ENCODE peak calls at places on chromosome 14, in seven cellular contexts. K, M, L, C, R, Z and E are unnamed samples. For H3K27me3, the result is how much of the 10 kb centered on the place peaks cover.

GRCh38 chr14:104972301-104973211 is 5.6 kb downstream of the AHNAK2 start:
- DNase-seq in C (peak), Z (no peak), R (no peak), K (no peak), L (no peak), M (peak), E (no peak)

GRCh38 chr14:101113108-101113612 is 209.6 kb upstream of the RTL1 start:
- DNase-seq in L (no peak), C (no peak), K (no peak), M (no peak), R (no peak), Z (no peak), E (no peak)

GRCh38 chr14:69355155-69355954 is 42.7 kb downstream of the ERH start:
- DNase-seq in R (no peak), K (no peak), C (no peak), L (no peak), Z (no peak), M (no peak), E (no peak)

GRCh38 chr14:22981090-22982012 is 1.0 kb downstream of the AJUBA start:
- DNase-seq in K (no peak), Z (no peak), L (no peak), R (peak), C (no peak), M (peak), E (no peak)

GRCh38 chr14:38554046-38554445 is 298.2 kb upstream of the CLEC14A start:
- DNase-seq in C (no peak), Z (no peak), L (no peak), M (no peak), R (no peak), K (no peak), E (no peak)

GRCh38 chr14:59126714-59127436 is 61.6 kb upstream of the DAAM1 start:
- DNase-seq in K (no peak), Z (no peak), R (peak), L (peak), M (peak), C (no peak), E (peak)

GRCh38 chr14:76844223-76844622 is 18.0 kb downstream of the LRRC74A start:
- DNase-seq in K (peak), L (no peak), Z (no peak), R (no peak), M (peak), C (no peak), E (no peak)

GRCh38 chr14:64218344-64219240 is 75.6 kb downstream of the ESR2 start:
- DNase-seq in M (no peak), R (no peak), L (no peak), C (no peak), Z (no peak), K (no peak), E (no peak)

GRCh38 chr14:69117020-69117767 is 35.7 kb downstream of the DCAF5 start:
- DNase-seq in R (no peak), M (no peak), K (no peak), C (no peak), L (no peak), Z (no peak), E (no peak)

GRCh38 chr14:74348735-74349463 is 628 bp downstream of the VRTN start:
- DNase-seq in M (no peak), K (no peak), Z (no peak), R (no peak), L (no peak), C (no peak), E (no peak)

GRCh38 chr14:24439257-24439656 is 3.3 kb downstream of the SDR39U1 start:
- DNase-seq in K (no peak), L (no peak), Z (no peak), C (no peak), R (no peak), M (no peak), E (no peak)

GRCh38 chr14:76603713-76604112 is 157.6 kb upstream of the VASH1 start:
- DNase-seq in C (no peak), L (no peak), K (no peak), M (no peak), R (no peak), Z (no peak), E (no peak)

GRCh38 chr14:23376477-23377200 is at the start of gene CMTM5:
- DNase-seq in C (no peak), L (peak), Z (no peak), R (no peak), K (no peak), M (no peak), E (no peak)

GRCh38 chr14:55077691-55078151 is 26.3 kb downstream of the MAPK1IP1L start:
- DNase-seq in C (peak), M (no peak), K (no peak), L (no peak), Z (no peak), R (no peak), E (no peak)

GRCh38 chr14:92696356-92696755 is 52.1 kb downstream of the LGMN start:
- DNase-seq in L (no peak), K (no peak), C (no peak), Z (no peak), R (no peak), M (no peak), E (no peak)

GRCh38 chr14:99203801-99204200 is 68.2 kb downstream of the BCL11B start:
- DNase-seq in R (no peak), Z (no peak), M (no peak), L (no peak), K (no peak), C (no peak), E (no peak)
- H3K27me3 ChIP-seq in R (under half), Z (under half), M (under half), L (under half), K (under half), C (under half), E (under half)

GRCh38 chr14:36513451-36514277 is 6.4 kb downstream of the NKX2-1 start:
- DNase-seq in C (no peak), K (no peak), M (peak), R (no peak), Z (no peak), L (no peak), E (no peak)
- H3K27me3 ChIP-seq in C (half or more), K (under half), M (under half), R (half or more), Z (half or more), L (half or more), E (half or more)

DNA sequence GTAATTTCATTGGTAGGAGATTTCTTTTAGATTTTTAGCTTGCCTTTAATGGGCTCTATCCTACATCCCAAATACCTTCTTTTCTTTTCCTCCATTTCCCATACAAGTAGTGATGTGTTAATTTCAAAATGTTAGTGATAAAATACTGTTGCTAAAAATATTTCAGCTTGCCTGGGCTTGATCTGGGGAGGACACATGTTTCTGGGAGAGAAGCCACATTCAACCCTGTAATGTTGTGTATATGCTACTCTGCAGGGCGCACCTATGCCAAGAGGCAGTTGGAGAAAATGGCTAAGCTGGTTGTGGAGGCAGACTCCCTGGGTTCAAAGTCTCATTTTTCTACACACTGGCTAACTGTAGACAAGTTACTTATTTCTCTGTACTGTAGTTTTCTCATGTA is 26.3 kb downstream of the FLRT2 start:
- DNase-seq in C (no peak), L (no peak), Z (no peak), K (no peak), R (no peak), M (no peak), E (no peak)
- H3K27me3 ChIP-seq in C (under half), L (under half), Z (under half), K (under half), R (under half), M (under half), E (under half)

DNA sequence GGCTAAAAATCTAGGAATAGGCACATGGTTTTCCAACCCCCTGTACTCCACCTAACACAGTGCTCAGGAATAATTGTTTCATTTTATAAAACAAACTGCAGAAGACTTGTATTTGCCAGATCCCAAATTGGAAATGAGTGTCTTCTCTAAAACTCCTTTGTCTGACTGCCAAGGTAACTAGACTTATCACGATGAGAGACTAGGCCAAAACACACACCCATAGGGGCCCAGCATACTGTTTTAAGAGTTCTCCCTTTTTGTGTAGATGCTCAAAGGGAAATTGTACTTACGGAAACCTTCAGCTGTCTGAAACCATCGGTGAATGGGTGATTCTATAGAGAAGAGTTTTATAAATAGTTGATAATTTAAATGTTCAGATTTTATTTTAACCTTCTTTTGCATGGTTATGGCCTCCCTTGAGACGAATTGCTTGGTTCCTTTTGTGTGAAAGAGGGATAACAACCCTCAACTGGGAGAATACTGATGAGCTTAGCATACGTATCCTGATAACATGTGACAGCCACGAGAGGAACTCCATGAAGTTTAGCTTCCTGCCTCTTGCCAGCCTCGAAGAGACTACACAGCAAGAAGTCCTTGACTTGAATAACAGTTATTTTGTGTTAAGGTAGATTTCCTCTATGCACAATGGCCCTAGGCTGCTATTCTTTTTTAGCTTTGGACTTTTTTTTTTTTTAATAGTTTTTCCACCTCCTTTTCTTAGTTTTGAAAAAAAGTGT is 103.3 kb downstream of the PELI2 start:
- DNase-seq in R (no peak), M (no peak), L (no peak), K (no peak), Z (no peak), C (no peak), E (no peak)
- H3K27me3 ChIP-seq in R (under half), M (under half), L (under half), K (under half), Z (under half), C (under half), E (under half)

GRCh38 chr14:46325777-46326176 is 325.8 kb downstream of the RPL10L start:
- DNase-seq in R (no peak), K (no peak), C (no peak), Z (no peak), M (no peak), L (no peak), E (no peak)

GRCh38 chr14:46325157-46325556 is 326.4 kb downstream of the RPL10L start:
- DNase-seq in K (no peak), Z (no peak), L (no peak), C (no peak), M (no peak), R (no peak), E (no peak)

GRCh38 chr14:46322730-46323425 is 328.7 kb downstream of the RPL10L start:
- DNase-seq in M (no peak), C (no peak), K (no peak), Z (no peak), R (no peak), L (no peak), E (no peak)

DNA sequence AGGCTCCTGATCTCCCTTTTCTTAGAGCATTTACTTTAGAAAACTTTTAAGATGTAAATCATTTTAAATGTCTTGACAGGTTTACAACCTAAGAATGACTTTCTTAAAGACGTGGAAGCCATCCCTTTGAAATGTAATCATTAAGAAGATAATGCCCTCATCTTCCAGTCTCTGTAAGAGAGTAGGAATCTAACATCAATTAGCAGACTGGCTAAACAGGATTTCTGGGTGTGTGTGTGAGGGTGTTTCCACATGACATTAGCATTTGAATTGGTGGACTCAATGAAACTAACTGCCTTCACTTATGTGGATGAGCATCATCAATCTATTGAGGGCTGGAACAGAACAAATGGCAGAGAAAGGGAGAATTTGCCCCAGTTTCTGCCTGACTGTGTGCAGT is 329.5 kb downstream of the RPL10L start:
- DNase-seq in Z (no peak), K (no peak), R (no peak), C (no peak), M (no peak), L (peak), E (no peak)
- H3K27me3 ChIP-seq in Z (under half), K (under half), R (under half), C (under half), M (under half), L (under half), E (under half)

GRCh38 chr14:32933943-32934890 is 4.5 kb upstream of the NPAS3 start:
- DNase-seq in R (peak), Z (no peak), K (no peak), M (peak), L (peak), C (peak), E (no peak)
- H3K27me3 ChIP-seq in R (under half), Z (half or more), K (under half), M (under half), L (under half), C (half or more), E (half or more)

GRCh38 chr14:21525571-21525970 is 575 bp downstream of the SALL2 start:
- DNase-seq in C (peak), K (no peak), L (no peak), M (peak), Z (no peak), R (peak), E (no peak)
- H3K27me3 ChIP-seq in C (under half), K (under half), L (under half), M (under half), Z (under half), R (under half), E (under half)

DNA sequence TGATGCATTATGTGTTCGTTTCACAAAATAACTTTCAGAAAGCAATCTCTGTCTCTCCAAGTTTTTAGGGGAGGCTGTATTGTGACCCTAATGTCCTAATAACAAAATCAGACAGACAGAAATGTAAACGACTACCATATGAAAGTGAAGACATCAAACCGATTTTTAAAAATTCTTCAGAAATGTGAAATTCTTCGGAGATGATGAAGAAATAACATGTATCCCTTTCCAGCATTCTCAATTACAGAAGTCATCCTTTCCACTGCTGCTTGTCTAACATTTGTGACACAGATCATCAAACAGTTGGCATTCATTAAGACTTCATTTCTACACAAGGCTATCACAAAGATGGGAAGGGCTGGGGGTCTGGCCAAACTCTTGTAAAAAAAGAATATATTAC is 41.0 kb downstream of the DMAC2L start:
- DNase-seq in K (no peak), C (no peak), L (no peak), M (no peak), Z (no peak), R (peak), E (no peak)
- H3K27me3 ChIP-seq in K (under half), C (under half), L (under half), M (under half), Z (under half), R (under half), E (under half)

GRCh38 chr14:94770251-94770749 is 387 bp upstream of the GSC start:
- DNase-seq in Z (no peak), L (no peak), C (peak), R (no peak), K (no peak), M (no peak), E (no peak)
- H3K27me3 ChIP-seq in Z (half or more), L (half or more), C (under half), R (under half), K (half or more), M (under half), E (under half)